ENCODE peak calls at places on chromosomes 5 and 9, in seven cellular contexts. T is coronary artery, K is HL-60, S is HuH-7, N is ureter, R is NCI-H1092 treated with DMSO at 0.1 percent for 48 hours, A is left cardiac atrium. P is an unnamed sample.

GRCh38 chr5:122195784-122196394 is 66.5 kb downstream of the ZNF474 start:
- DNase-seq in T (no peak), K (no peak), S (no peak), N (no peak), R (peak), A (no peak), P (peak)

GRCh38 chr5:176499273-176499672 is 37.9 kb downstream of the RNF44 start:
- DNase-seq in T (no peak), K (no peak), S (no peak), N (no peak), R (no peak), A (no peak), P (no peak)

GRCh38 chr5:66616495-66617222 is 20.5 kb downstream of the MAST4 start:
- DNase-seq in T (no peak), K (no peak), S (no peak), N (no peak), R (no peak), A (no peak), P (peak)

GRCh38 chr9:114448706-114449105 is 56.6 kb downstream of the WHRN start:
- DNase-seq in T (peak), K (peak), S (no peak), N (no peak), R (no peak), A (no peak), P (no peak)

GRCh38 chr9:126423709-126424185 is 97.1 kb downstream of the MVB12B start:
- DNase-seq in T (no peak), K (no peak), S (no peak), N (no peak), R (no peak), A (no peak), P (no peak)

GRCh38 chr5:44603496-44604272 is 205.1 kb upstream of the MRPS30 start:
- DNase-seq in T (no peak), K (no peak), S (no peak), N (no peak), R (no peak), A (no peak), P (no peak)

GRCh38 chr9:13445123-13445522 is 165.6 kb upstream of the MPDZ start:
- DNase-seq in T (no peak), K (no peak), S (no peak), N (no peak), R (no peak), A (no peak), P (no peak)

GRCh38 chr5:83387041-83387440 is 84.5 kb upstream of the VCAN start:
- DNase-seq in T (no peak), K (no peak), S (peak), N (no peak), R (no peak), A (no peak), P (peak)

GRCh38 chr5:149633671-149634350 is 52.5 kb downstream of the ARHGEF37 start:
- DNase-seq in T (no peak), K (no peak), S (no peak), N (no peak), R (no peak), A (no peak), P (no peak)

GRCh38 chr9:15423328-15423985 is 781 bp downstream of the SNAPC3 start:
- DNase-seq in T (no peak), K (no peak), S (no peak), N (no peak), R (peak), A (no peak), P (peak)

GRCh38 chr5:12323637-12324229 is 419.5 kb upstream of the CTNND2 start:
- DNase-seq in T (no peak), K (no peak), S (no peak), N (no peak), R (no peak), A (no peak), P (no peak)